ENCODE peak calls at places on chromosomes 6 and 20, in seven cellular contexts. Y is CD4-positive, alpha-beta T cell; R is HS-5; X is esophagus muscularis mucosa; H is C1 segment of cervical spinal cord; G is erythroblast; D is NCI-H2081. U is an unnamed sample.

GRCh38 chr6:157997893-157998608 is 16.4 kb downstream of the SYNJ2 start:
- DNase-seq in Y (no peak), R (no peak), X (no peak), H (no peak), G (no peak), D (no peak), U (no peak)

GRCh38 chr6:165987483-165988305 is 180.0 kb downstream of the TBXT start:
- DNase-seq in Y (no peak), R (no peak), X (no peak), H (no peak), G (no peak), D (no peak), U (no peak)

GRCh38 chr20:37980876-37981275 is 52.4 kb downstream of the TTI1 start:
- DNase-seq in Y (no peak), R (no peak), X (no peak), H (no peak), G (no peak), D (no peak), U (no peak)

GRCh38 chr20:2585811-2586210 is 49.4 kb downstream of the TMC2 start:
- DNase-seq in Y (no peak), R (peak), X (peak), H (no peak), G (no peak), D (no peak), U (no peak)

GRCh38 chr6:169240125-169240524 is 13.5 kb downstream of the THBS2 start:
- DNase-seq in Y (no peak), R (no peak), X (no peak), H (no peak), G (no peak), D (no peak), U (no peak)

GRCh38 chr20:37257993-37258392 is 3.6 kb downstream of the GHRH start:
- DNase-seq in Y (no peak), R (no peak), X (no peak), H (no peak), G (no peak), D (peak), U (no peak)

GRCh38 chr20:32455171-32455900 is 97.2 kb downstream of the ASXL1 start:
- DNase-seq in Y (no peak), R (no peak), X (no peak), H (no peak), G (no peak), D (no peak), U (no peak)

GRCh38 chr6:154001494-154002285 is 37.4 kb upstream of the OPRM1 start:
- DNase-seq in Y (no peak), R (no peak), X (no peak), H (no peak), G (no peak), D (no peak), U (no peak)

GRCh38 chr6:80289727-80290126 is 183.3 kb downstream of the BCKDHB start:
- DNase-seq in Y (no peak), R (no peak), X (no peak), H (no peak), G (no peak), D (no peak), U (no peak)

GRCh38 chr6:143965503-143966171 is 42.4 kb downstream of the PLAGL1 start:
- DNase-seq in Y (no peak), R (no peak), X (no peak), H (no peak), G (no peak), D (no peak), U (no peak)

GRCh38 chr6:111842891-111843290 is 30.4 kb downstream of the FYN start:
- DNase-seq in Y (no peak), R (no peak), X (no peak), H (no peak), G (peak), D (no peak), U (no peak)

GRCh38 chr6:35876902-35877301 is 44.0 kb downstream of the SRPK1 start:
- DNase-seq in Y (no peak), R (no peak), X (no peak), H (no peak), G (no peak), D (no peak), U (no peak)

GRCh38 chr20:39886650-39887190 is 802.3 kb downstream of the MAFB start:
- DNase-seq in Y (no peak), R (no peak), X (no peak), H (no peak), G (no peak), D (no peak), U (no peak)

GRCh38 chr6:147950623-147950987 is 392.0 kb upstream of the SASH1 start:
- DNase-seq in Y (no peak), R (no peak), X (no peak), H (no peak), G (no peak), D (no peak), U (no peak)

GRCh38 chr6:113082691-113083090 is 735.6 kb downstream of the RFPL4B start:
- DNase-seq in Y (no peak), R (no peak), X (no peak), H (no peak), G (no peak), D (no peak), U (no peak)

GRCh38 chr6:129744201-129744879 is 34.4 kb upstream of the ARHGAP18 start:
- DNase-seq in Y (no peak), R (no peak), X (no peak), H (no peak), G (no peak), D (no peak), U (no peak)

GRCh38 chr6:16741112-16742016 is 19.9 kb downstream of the ATXN1 start:
- DNase-seq in Y (no peak), R (peak), X (no peak), H (no peak), G (no peak), D (no peak), U (no peak)

GRCh38 chr6:135268740-135269139 is 87.6 kb downstream of the MYB start:
- DNase-seq in Y (no peak), R (no peak), X (no peak), H (no peak), G (no peak), D (no peak), U (no peak)

GRCh38 chr6:30768634-30769087 is 24.3 kb upstream of the IER3 start:
- DNase-seq in Y (no peak), R (no peak), X (no peak), H (no peak), G (no peak), D (no peak), U (no peak)

GRCh38 chr6:151067684-151068596 is 171.8 kb upstream of the AKAP12 start:
- DNase-seq in Y (no peak), R (peak), X (peak), H (no peak), G (no peak), D (peak), U (no peak)

GRCh38 chr20:16477632-16478031 is 95.6 kb downstream of the KIF16B start:
- DNase-seq in Y (no peak), R (no peak), X (no peak), H (no peak), G (no peak), D (no peak), U (no peak)

GRCh38 chr20:40192083-40192482 is 497.0 kb downstream of the MAFB start:
- DNase-seq in Y (no peak), R (no peak), X (no peak), H (no peak), G (no peak), D (no peak), U (no peak)

GRCh38 chr6:44128020-44128917 is 915 bp downstream of the TMEM63B start:
- DNase-seq in Y (no peak), R (no peak), X (no peak), H (peak), G (peak), D (no peak), U (peak)

GRCh38 chr6:134878136-134878535 is 71.8 kb downstream of the ALDH8A1 start:
- DNase-seq in Y (no peak), R (no peak), X (no peak), H (no peak), G (no peak), D (no peak), U (no peak)

GRCh38 chr6:79824231-79824630 is 123.1 kb downstream of the ELOVL4 start:
- DNase-seq in Y (no peak), R (peak), X (no peak), H (no peak), G (no peak), D (no peak), U (no peak)

GRCh38 chr6:105835373-105835772 is 250.8 kb upstream of the PRDM1 start:
- DNase-seq in Y (no peak), R (no peak), X (peak), H (no peak), G (peak), D (no peak), U (peak)

GRCh38 chr6:142883011-142883410 is 62.0 kb downstream of the HIVEP2 start:
- DNase-seq in Y (no peak), R (no peak), X (no peak), H (no peak), G (no peak), D (no peak), U (no peak)

GRCh38 chr6:122772724-122773123 is 6.8 kb upstream of the FABP7 start:
- DNase-seq in Y (no peak), R (no peak), X (no peak), H (no peak), G (no peak), D (no peak), U (no peak)

GRCh38 chr6:140744648-140745320 is 1370.3 kb upstream of the CITED2 start:
- DNase-seq in Y (no peak), R (peak), X (no peak), H (no peak), G (no peak), D (no peak), U (peak)

GRCh38 chr6:147077251-147077650 is 127.0 kb upstream of the STXBP5 start:
- DNase-seq in Y (no peak), R (no peak), X (no peak), H (no peak), G (no peak), D (no peak), U (no peak)

GRCh38 chr6:135274561-135275293 is 93.6 kb downstream of the MYB start:
- DNase-seq in Y (no peak), R (no peak), X (no peak), H (no peak), G (no peak), D (no peak), U (no peak)

GRCh38 chr6:149331043-149331807 is 13.7 kb downstream of the TAB2 start:
- DNase-seq in Y (no peak), R (no peak), X (no peak), H (no peak), G (no peak), D (no peak), U (no peak)

U was measured in K562.